ENCODE peak calls at places on chromosomes 7 and 10, in seven cellular contexts. Y is NCI-H1092; L is CD8-positive, alpha-beta T cell; E is neural progenitor cell; M is naive B cell; Z is stomach; F is pancreas. I is an unnamed sample.

GRCh38 chr10:33917069-33917468 is 582.6 kb upstream of the NRP1 start:
- DNase-seq in Y (no peak), L (no peak), E (no peak), M (no peak), Z (no peak), F (no peak), I (no peak)

GRCh38 chr10:76036410-76036940 is 605.1 kb downstream of the LRMDA start:
- DNase-seq in Y (no peak), L (peak), E (peak), M (no peak), Z (peak), F (peak), I (peak)

GRCh38 chr7:131106681-131107342 is 220.9 kb upstream of the MKLN1 start:
- DNase-seq in Y (no peak), L (peak), E (peak), M (peak), Z (peak), F (peak), I (peak)

GRCh38 chr10:113709221-113709838 is 29.6 kb downstream of the CASP7 start:
- DNase-seq in Y (peak), L (no peak), E (no peak), M (no peak), Z (no peak), F (no peak), I (no peak)

GRCh38 chr7:1992554-1992953 is 240.2 kb downstream of the MAD1L1 start:
- DNase-seq in Y (no peak), L (no peak), E (no peak), M (no peak), Z (no peak), F (no peak), I (no peak)

GRCh38 chr7:107506683-107507339 is 37.0 kb downstream of the GPR22 start:
- DNase-seq in Y (no peak), L (no peak), E (no peak), M (no peak), Z (peak), F (peak), I (no peak)

GRCh38 chr7:140190588-140190987 is 13.8 kb upstream of the KDM7A start:
- DNase-seq in Y (no peak), L (no peak), E (no peak), M (no peak), Z (no peak), F (no peak), I (no peak)

GRCh38 chr10:129602938-129603520 is 136.0 kb downstream of the MGMT start:
- DNase-seq in Y (no peak), L (no peak), E (no peak), M (no peak), Z (no peak), F (no peak), I (no peak)

GRCh38 chr7:105677803-105678583 is 96.7 kb upstream of the EFCAB10 start:
- DNase-seq in Y (no peak), L (peak), E (no peak), M (peak), Z (peak), F (no peak), I (no peak)

GRCh38 chr10:122911889-122912484 is 1.6 kb downstream of the FAM24A start:
- DNase-seq in Y (no peak), L (peak), E (peak), M (peak), Z (peak), F (peak), I (peak)

GRCh38 chr7:55144955-55145342 is 126.1 kb downstream of the EGFR start:
- DNase-seq in Y (no peak), L (no peak), E (peak), M (no peak), Z (no peak), F (no peak), I (no peak)

GRCh38 chr10:112722758-112723157 is 227.3 kb upstream of the TCF7L2 start:
- DNase-seq in Y (no peak), L (no peak), E (no peak), M (no peak), Z (no peak), F (no peak), I (no peak)

GRCh38 chr10:117360994-117361667 is 14.1 kb downstream of the PDZD8 start:
- DNase-seq in Y (no peak), L (no peak), E (no peak), M (no peak), Z (no peak), F (no peak), I (no peak)

GRCh38 chr10:110643670-110644597 is at the start of gene RBM20:
- DNase-seq in Y (no peak), L (no peak), E (peak), M (no peak), Z (no peak), F (peak), I (peak)

GRCh38 chr7:115145512-115145911 is 223.6 kb downstream of the MDFIC start:
- DNase-seq in Y (no peak), L (no peak), E (no peak), M (no peak), Z (no peak), F (no peak), I (no peak)

GRCh38 chr7:65475734-65476319 is 102.2 kb downstream of the ZNF92 start:
- DNase-seq in Y (no peak), L (peak), E (no peak), M (peak), Z (no peak), F (no peak), I (no peak)

GRCh38 chr10:96401036-96401435 is 42.2 kb upstream of the OPALIN start:
- DNase-seq in Y (no peak), L (no peak), E (peak), M (no peak), Z (no peak), F (no peak), I (peak)

GRCh38 chr10:128526793-128527375 is 400.7 kb upstream of the MKI67 start:
- DNase-seq in Y (peak), L (no peak), E (no peak), M (no peak), Z (no peak), F (peak), I (no peak)

GRCh38 chr10:30000802-30001571 is 58.4 kb downstream of the JCAD start:
- DNase-seq in Y (no peak), L (no peak), E (no peak), M (no peak), Z (no peak), F (peak), I (no peak)

GRCh38 chr7:52786174-52786573 is 249.3 kb upstream of the POM121L12 start:
- DNase-seq in Y (no peak), L (no peak), E (no peak), M (no peak), Z (no peak), F (no peak), I (no peak)

GRCh38 chr10:102159051-102159597 is 6.9 kb downstream of the NOLC1 start:
- DNase-seq in Y (no peak), L (no peak), E (no peak), M (no peak), Z (no peak), F (no peak), I (no peak)